ENCODE peak calls at places on chromosome 9, in six cellular contexts. X, C, L, U, A and D are unnamed samples.

GRCh38 chr9:109639666-109640231 is 140.2 kb upstream of the PALM2AKAP2 start:
- DNase-seq in X (no peak), C (no peak), L (no peak), U (no peak), A (no peak), D (no peak)

GRCh38 chr9:130728721-130729120 is 35.1 kb downstream of the EXOSC2 start:
- DNase-seq in X (no peak), C (no peak), L (no peak), U (peak; percentile 80), A (no peak), D (peak; percentile 46)

GRCh38 chr9:21047315-21047714 is 15.9 kb upstream of the HACD4 start:
- DNase-seq in X (no peak), C (peak; percentile 46), L (no peak), U (no peak), A (no peak), D (no peak)

GRCh38 chr9:94169978-94170377 is 85.7 kb downstream of the PTPDC1 start:
- DNase-seq in X (no peak), C (no peak), L (no peak), U (no peak), A (no peak), D (no peak)

GRCh38 chr9:116629700-116630099 is 57.4 kb upstream of the TRIM32 start:
- DNase-seq in X (no peak), C (no peak), L (no peak), U (no peak), A (no peak), D (no peak)

GRCh38 chr9:2602704-2603116 is 18.9 kb upstream of the VLDLR start:
- DNase-seq in X (no peak), C (no peak), L (no peak), U (peak; percentile 23), A (no peak), D (no peak)

GRCh38 chr9:124450931-124451661 is 845 bp downstream of the ADGRD2 start:
- DNase-seq in X (peak; percentile 36), C (no peak), L (no peak), U (no peak), A (no peak), D (no peak)

GRCh38 chr9:21326526-21327139 is 8.6 kb downstream of the KLHL9 start:
- DNase-seq in X (no peak), C (peak; percentile 35), L (peak; percentile 35), U (peak; percentile 44), A (no peak), D (peak; percentile 63)

GRCh38 chr9:124218438-124219289 is 39.1 kb upstream of the NEK6 start:
- DNase-seq in X (no peak), C (no peak), L (no peak), U (peak; percentile 66), A (no peak), D (peak; percentile 84)

GRCh38 chr9:33179298-33179697 is 12.2 kb upstream of the B4GALT1 start:
- DNase-seq in X (no peak), C (no peak), L (no peak), U (no peak), A (no peak), D (no peak)

GRCh38 chr9:135489188-135489918 is 9.8 kb downstream of the PPP1R26 start:
- DNase-seq in X (no peak), C (no peak), L (no peak), U (no peak), A (no peak), D (no peak)

GRCh38 chr9:304519-305185 is 90.0 kb downstream of the DOCK8 start:
- DNase-seq in X (peak; percentile 45), C (peak; percentile 88), L (no peak), U (no peak), A (no peak), D (no peak)

GRCh38 chr9:90726215-90726614 is 75.4 kb upstream of the SYK start:
- DNase-seq in X (peak; percentile 56), C (peak; percentile 66), L (no peak), U (no peak), A (no peak), D (no peak)

GRCh38 chr9:114687034-114687433 is 5.0 kb upstream of the TEX48 start:
- DNase-seq in X (no peak), C (no peak), L (no peak), U (peak; percentile 81), A (no peak), D (no peak)

GRCh38 chr9:3514786-3515185 is 11.0 kb downstream of the RFX3 start:
- DNase-seq in X (no peak), C (no peak), L (no peak), U (no peak), A (no peak), D (no peak)

GRCh38 chr9:77251050-77251449 is 73.7 kb downstream of the VPS13A start:
- DNase-seq in X (no peak), C (no peak), L (no peak), U (no peak), A (no peak), D (no peak)

GRCh38 chr9:114893622-114894021 is 36.8 kb downstream of the TNFSF8 start:
- DNase-seq in X (no peak), C (no peak), L (no peak), U (peak; percentile 55), A (no peak), D (peak; percentile 58)

GRCh38 chr9:133090187-133090586 is 28.4 kb downstream of the CEL start:
- DNase-seq in X (no peak), C (no peak), L (no peak), U (no peak), A (no peak), D (no peak)

GRCh38 chr9:121819511-121820231 is 168.2 kb downstream of the DAB2IP start:
- DNase-seq in X (peak; percentile 81), C (peak; percentile 60), L (peak; percentile 55), U (peak; percentile 63), A (peak; percentile 25), D (peak; percentile 22)

GRCh38 chr9:87184956-87185642 is 237.8 kb upstream of the GAS1 start:
- DNase-seq in X (no peak), C (no peak), L (no peak), U (peak; percentile 37), A (no peak), D (no peak)

GRCh38 chr9:71716138-71716909 is 52.0 kb downstream of the CEMIP2 start:
- DNase-seq in X (no peak), C (no peak), L (no peak), U (no peak), A (no peak), D (no peak)

DNA sequence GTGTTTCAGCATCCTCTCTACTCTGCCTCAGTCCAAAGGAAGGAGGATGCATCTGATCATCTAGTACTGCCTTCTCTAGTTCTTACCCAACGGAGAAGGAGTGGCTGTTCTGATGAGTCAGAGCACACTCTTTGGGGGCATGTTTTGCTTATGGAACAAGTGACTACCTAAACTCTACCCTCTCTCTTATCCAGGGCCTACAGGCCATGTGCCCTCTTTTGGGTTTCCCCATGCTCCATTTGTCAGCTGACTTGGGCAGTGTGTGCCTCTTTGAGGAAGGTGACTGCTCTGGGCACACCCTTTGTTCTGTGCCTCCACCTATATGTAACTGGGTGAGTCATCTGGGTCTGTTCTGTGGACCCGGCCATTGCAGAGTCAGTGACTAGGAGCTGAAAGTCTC is 89.6 kb upstream of the BNC2 start:
- DNase-seq in X (no peak), C (no peak), L (no peak), U (peak; percentile 61), A (no peak), D (peak; percentile 43)
- H2BK15ac ChIP-seq in X (no peak overlapping the region), C (no peak overlapping the region), L (no peak overlapping the region), U (peak overlapping the region; percentile 92), A (no peak overlapping the region), D (no peak overlapping the region)

GRCh38 chr9:37468620-37469019 is 3.4 kb upstream of the ZBTB5 start:
- DNase-seq in X (peak; percentile 68), C (peak; percentile 39), L (no peak), U (no peak), A (no peak), D (no peak)

GRCh38 chr9:37465249-37466036 is at the start of gene ZBTB5:
- DNase-seq in X (peak; percentile 99), C (peak; percentile 100), L (peak; percentile 100), U (peak; percentile 100), A (peak; percentile 98), D (peak; percentile 100)

GRCh38 chr9:37464006-37464405 is 1.2 kb downstream of the ZBTB5 start:
- DNase-seq in X (no peak), C (no peak), L (no peak), U (no peak), A (no peak), D (peak; percentile 32)

GRCh38 chr9:37464426-37465248 is 613 bp downstream of the ZBTB5 start:
- DNase-seq in X (no peak), C (no peak), L (no peak), U (peak; percentile 63), A (no peak), D (peak; percentile 90)

DNA sequence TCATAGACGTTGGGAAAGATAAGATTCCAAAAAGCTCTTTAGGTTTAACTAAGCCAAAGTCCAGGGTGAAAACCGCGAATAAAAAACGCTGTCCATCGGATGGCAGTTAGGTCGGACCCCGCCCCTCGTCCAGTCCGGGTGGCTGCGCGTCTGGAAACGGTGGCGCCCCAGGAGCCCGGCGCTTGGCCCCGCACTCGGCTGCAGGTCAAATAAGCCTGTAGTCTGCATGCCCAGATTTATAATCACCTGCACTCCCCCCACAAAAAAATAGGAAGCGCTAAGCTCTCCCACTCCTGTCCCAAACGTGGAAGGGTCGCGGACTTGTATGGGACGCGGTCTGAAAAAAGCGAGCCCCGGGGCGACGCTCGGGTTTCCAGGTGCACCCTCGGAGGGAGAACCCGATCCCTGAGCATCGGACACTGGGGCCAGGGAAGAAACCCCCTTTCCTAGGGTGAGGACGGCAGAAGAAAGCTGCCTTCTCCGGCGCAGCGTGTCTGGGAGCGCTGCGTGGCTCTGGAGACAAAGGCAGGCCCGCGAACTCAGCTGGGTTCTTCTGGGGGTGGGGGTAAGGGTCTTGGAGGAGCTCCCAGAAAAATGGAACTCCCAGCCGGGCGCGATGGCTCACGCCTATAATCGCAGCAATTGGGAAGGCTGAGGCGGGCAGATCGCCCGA is 923 bp upstream of the ZBTB5 start:
- DNase-seq in X (peak; percentile 88), C (peak; percentile 94), L (peak; percentile 77), U (no peak), A (peak; percentile 43), D (peak; percentile 90)
- H3K18ac ChIP-seq in X (peak overlapping the region; percentile 96), C (peak overlapping the region; percentile 77), L (peak overlapping the region; percentile 96), U (no peak overlapping the region), A (peak overlapping the region; percentile 96), D (peak overlapping the region; percentile 56)

GRCh38 chr9:74133921-74134320 is 363.2 kb upstream of the RORB start:
- DNase-seq in X (no peak), C (no peak), L (no peak), U (no peak), A (no peak), D (no peak)

GRCh38 chr9:74138182-74138581 is 359.0 kb upstream of the RORB start:
- DNase-seq in X (no peak), C (no peak), L (no peak), U (no peak), A (no peak), D (no peak)

GRCh38 chr9:74132986-74133385 is 364.1 kb upstream of the RORB start:
- DNase-seq in X (peak; percentile 55), C (peak; percentile 52), L (no peak), U (no peak), A (no peak), D (no peak)
- H3K23ac ChIP-seq in X (no peak overlapping the region), C (no peak overlapping the region), L (no peak overlapping the region), U (no peak overlapping the region), A (no peak overlapping the region), D (no peak overlapping the region)

DNA sequence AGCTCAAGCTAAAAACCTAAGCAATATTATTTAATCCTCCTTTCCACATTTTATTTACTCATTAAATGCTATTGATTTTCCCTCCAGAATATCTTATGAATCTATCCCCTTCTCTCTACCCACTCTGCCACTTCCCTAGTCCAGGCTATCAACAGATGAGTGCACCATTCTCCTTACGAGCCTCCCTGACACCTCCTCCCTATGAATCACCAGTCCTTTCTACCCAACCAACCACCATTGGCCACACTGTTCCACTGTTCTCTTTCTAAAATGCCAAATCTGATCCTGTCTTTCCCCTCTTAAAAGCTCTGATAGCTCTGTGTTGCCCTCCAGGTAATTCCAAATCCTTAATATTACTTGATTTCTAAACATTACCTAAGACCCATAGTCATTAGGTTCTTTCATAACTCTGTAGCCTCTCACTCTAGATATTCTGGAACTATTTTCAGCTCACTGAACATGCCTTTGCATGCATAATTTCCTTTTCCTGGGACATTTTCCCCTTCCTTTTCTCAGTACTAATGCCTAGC is 126.2 kb downstream of the UNC13B start:
- DNase-seq in X (no peak), C (no peak), L (no peak), U (peak; percentile 24), A (no peak), D (no peak)
- H2BK15ac ChIP-seq in X (no peak overlapping the region), C (no peak overlapping the region), L (no peak overlapping the region), U (no peak overlapping the region), A (no peak overlapping the region), D (no peak overlapping the region)